ENCODE peak calls at places on chromosomes 1 and 21, in six cellular contexts. K is osteocyte, T is A549, L is GM23338, Y is AG09319, R is cardiac muscle cell. H is an unnamed sample.

GRCh38 chr1:170663011-170663410 is 920 bp upstream of the PRRX1 start:
- DNase-seq in T (no peak), L (peak), Y (no peak), K (no peak), R (no peak), H (no peak)

GRCh38 chr21:38323721-38324591 is 67.2 kb downstream of the KCNJ15 start:
- DNase-seq in K (peak), L (peak), Y (no peak), T (no peak), R (peak), H (peak)

GRCh38 chr1:26388791-26389445 is 16.4 kb upstream of the ZNF683 start:
- DNase-seq in Y (no peak), T (no peak), K (no peak), R (no peak), L (no peak), H (no peak)

GRCh38 chr1:87074001-87074795 is 159.8 kb downstream of the HS2ST1 start:
- DNase-seq in R (no peak), Y (no peak), K (no peak), T (no peak), L (no peak), H (no peak)

GRCh38 chr1:26345718-26346117 is 8.2 kb downstream of the CRYBG2 start:
- DNase-seq in L (no peak), K (no peak), R (no peak), T (no peak), Y (no peak), H (no peak)

GRCh38 chr1:12769976-12770505 is 3.5 kb upstream of the PRAMEF12 start:
- DNase-seq in T (no peak), K (no peak), L (no peak), Y (no peak), R (no peak), H (no peak)

GRCh38 chr1:16391408-16391807 is 24.4 kb downstream of the SZRD1 start:
- DNase-seq in R (no peak), T (no peak), Y (no peak), K (no peak), L (no peak), H (no peak)

GRCh38 chr1:209879539-209879938 is 51.8 kb downstream of the UTP25 start:
- DNase-seq in L (no peak), K (no peak), T (no peak), Y (no peak), R (no peak), H (no peak)

GRCh38 chr1:190084552-190084951 is 393.1 kb downstream of the BRINP3 start:
- DNase-seq in T (no peak), R (peak), L (peak), Y (no peak), K (no peak), H (peak)

GRCh38 chr21:21324297-21324696 is 326.1 kb downstream of the NCAM2 start:
- DNase-seq in R (peak), Y (no peak), L (peak), K (no peak), T (no peak), H (no peak)

GRCh38 chr1:108125312-108126138 is 74.6 kb downstream of the SLC25A24 start:
- DNase-seq in Y (peak), T (peak), L (peak), R (peak), K (no peak), H (peak)

GRCh38 chr1:184973308-184974085 is 811 bp downstream of the NIBAN1 start:
- DNase-seq in L (peak), R (peak), T (peak), K (peak), Y (peak), H (no peak)

DNA sequence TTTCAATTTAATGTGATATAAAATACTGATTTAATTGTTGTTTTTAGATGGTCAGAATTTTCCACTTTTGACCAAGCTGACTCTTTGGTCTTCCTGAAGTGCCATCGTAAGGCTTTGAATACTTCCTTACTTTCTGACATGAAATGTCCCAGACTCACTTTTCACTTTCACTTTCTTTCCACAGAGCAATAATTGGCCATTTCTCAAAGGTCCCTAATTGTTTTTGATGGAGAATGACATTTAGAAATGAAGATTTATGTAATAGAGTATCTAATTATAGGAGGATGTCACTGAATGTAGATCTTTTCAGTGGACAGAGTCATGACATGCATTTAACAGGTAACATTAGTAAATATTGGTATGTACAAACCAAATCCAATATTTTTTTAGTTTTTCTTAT is 1141.6 kb downstream of the KCNT2 start:
- DNase-seq in K (no peak), L (no peak), T (no peak), Y (no peak), R (no peak), H (no peak)
- TF ChIP-seq CTCF in K (no peak), L (no peak), T (no peak), Y (no peak), R (no peak), H (no peak)

GRCh38 chr1:228060458-228061190 is 21.9 kb upstream of the ARF1 start:
- DNase-seq in K (no peak), Y (no peak), R (no peak), L (peak), T (no peak), H (peak)
- TF ChIP-seq CTCF in K (no peak), Y (no peak), R (no peak), L (peak), T (no peak), H (no peak)

GRCh38 chr1:67795179-67795916 is 37.9 kb downstream of the GNG12 start:
- DNase-seq in Y (no peak), L (no peak), K (no peak), T (no peak), R (no peak), H (no peak)
- TF ChIP-seq CTCF in Y (no peak), L (no peak), K (no peak), T (no peak), R (no peak), H (no peak)

GRCh38 chr1:112677501-112677900 is 3.0 kb downstream of the MOV10 start:
- DNase-seq in T (no peak), L (no peak), Y (no peak), R (no peak), K (no peak), H (no peak)
- TF ChIP-seq CTCF in T (no peak), L (no peak), Y (no peak), R (no peak), K (no peak), H (no peak)

H was measured in nephron progenitor cell.